ENCODE peak calls at places on chromosomes 11 and 22, in four cellular contexts. R is heart right ventricle; P is lower lobe of right lung; V is CD8-positive, alpha-beta memory T cell. J is an unnamed sample.

GRCh38 chr11:96306933-96307747 is 35.9 kb downstream of the MAML2 start:
- DNase-seq in R (no peak), P (peak; percentile 57), V (no peak), J (peak; percentile 82)

GRCh38 chr22:40410272-40410671 is 39.9 kb downstream of the SGSM3 start:
- DNase-seq in R (no peak), P (no peak), V (no peak), J (no peak)

GRCh38 chr11:12141283-12141682 is 30.9 kb downstream of the MICAL2 start:
- DNase-seq in R (no peak), P (no peak), V (no peak), J (no peak)

GRCh38 chr22:42179616-42180015 is 49.0 kb upstream of the CYP2D6 start:
- DNase-seq in R (no peak), P (no peak), V (no peak), J (no peak)

GRCh38 chr11:15157738-15158137 is 43.0 kb downstream of the INSC start:
- DNase-seq in R (no peak), P (no peak), V (no peak), J (no peak)

GRCh38 chr11:96272542-96273306 is 70.3 kb downstream of the MAML2 start:
- DNase-seq in R (no peak), P (no peak), V (no peak), J (no peak)

GRCh38 chr22:46213052-46213451 is 37.0 kb downstream of the CDPF1 start:
- DNase-seq in R (no peak), P (no peak), V (no peak), J (no peak)

GRCh38 chr11:130068986-130069683 is 559 bp upstream of the APLP2 start:
- DNase-seq in R (peak; percentile 84), P (no peak), V (peak; percentile 43), J (peak; percentile 41)

GRCh38 chr11:6646631-6647281 is 8.9 kb downstream of the DCHS1 start:
- DNase-seq in R (peak; percentile 47), P (no peak), V (no peak), J (no peak)

GRCh38 chr11:108912587-108912986 is 247.7 kb downstream of the DDX10 start:
- DNase-seq in R (no peak), P (no peak), V (no peak), J (no peak)

GRCh38 chr11:47917643-47918369 is 62.6 kb upstream of the PTPRJ start:
- DNase-seq in R (peak; percentile 65), P (peak; percentile 92), V (no peak), J (peak; percentile 70)

GRCh38 chr22:44926491-44927415 is 83.1 kb downstream of the PHF21B start:
- DNase-seq in R (no peak), P (peak; percentile 25), V (no peak), J (peak; percentile 41)

GRCh38 chr11:93614111-93614784 is 47.2 kb upstream of the CEP295 start:
- DNase-seq in R (no peak), P (no peak), V (no peak), J (no peak)

GRCh38 chr11:114964676-114965214 is 286.4 kb downstream of the NXPE2 start:
- DNase-seq in R (no peak), P (no peak), V (no peak), J (no peak)

DNA sequence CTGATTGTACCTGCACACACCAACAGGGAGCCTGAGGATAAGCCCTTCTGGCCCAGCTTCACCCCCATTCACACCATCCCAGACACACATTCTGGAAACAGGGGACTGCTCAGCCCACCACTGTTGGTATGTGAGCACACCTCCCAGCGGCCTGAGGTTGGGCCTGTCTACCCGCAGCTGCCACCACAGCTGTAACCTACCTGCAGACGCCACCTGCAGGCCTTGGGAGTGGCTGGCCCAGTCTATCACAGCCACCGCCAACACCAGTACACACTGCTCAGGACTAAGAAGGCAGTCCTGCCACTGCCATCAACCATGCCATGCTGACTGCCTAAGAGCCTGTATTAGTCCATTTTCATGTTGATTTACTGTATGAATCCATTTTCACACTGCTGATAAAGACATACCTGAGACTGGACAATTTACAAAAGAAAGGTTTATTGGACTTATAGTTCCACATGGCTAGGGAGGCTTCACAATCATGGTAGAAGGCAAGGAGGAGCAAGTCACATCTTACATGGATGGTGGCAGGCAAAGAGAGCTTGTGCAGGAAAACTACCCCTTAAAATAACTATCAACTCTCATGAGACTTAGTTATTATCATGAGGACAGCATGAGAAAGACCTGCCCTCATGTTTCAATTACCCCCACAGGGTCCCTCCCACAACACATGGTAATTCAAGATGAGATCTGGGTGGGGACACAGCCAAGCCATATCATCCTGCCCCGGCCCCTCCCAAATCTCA is 30.6 kb downstream of the RSF1 start:
- DNase-seq in R (no peak), P (no peak), V (no peak), J (no peak)
- H3K4me1 ChIP-seq in R (peaks cover 26% of the 10 kb centered on the region), P (no peaks in the 10 kb centered on the region), V (peaks cover 22% of the 10 kb centered on the region), J (no peaks in the 10 kb centered on the region)

GRCh38 chr11:19243601-19244000 is 2.9 kb upstream of the E2F8 start:
- DNase-seq in R (no peak), P (no peak), V (no peak), J (no peak)

GRCh38 chr11:19242184-19242932 is 1.6 kb upstream of the E2F8 start:
- DNase-seq in R (no peak), P (no peak), V (no peak), J (no peak)

GRCh38 chr11:19244621-19245020 is 3.9 kb upstream of the E2F8 start:
- DNase-seq in R (no peak), P (no peak), V (no peak), J (no peak)

GRCh38 chr11:19244084-19244483 is 3.3 kb upstream of the E2F8 start:
- DNase-seq in R (no peak), P (no peak), V (no peak), J (peak; percentile 14)

GRCh38 chr11:19243143-19243542 is 2.4 kb upstream of the E2F8 start:
- DNase-seq in R (no peak), P (no peak), V (no peak), J (no peak)
- H3K4me3 ChIP-seq in R (no peak overlapping the region), P (no peak overlapping the region), V (no peak overlapping the region), J (no peak overlapping the region)

DNA sequence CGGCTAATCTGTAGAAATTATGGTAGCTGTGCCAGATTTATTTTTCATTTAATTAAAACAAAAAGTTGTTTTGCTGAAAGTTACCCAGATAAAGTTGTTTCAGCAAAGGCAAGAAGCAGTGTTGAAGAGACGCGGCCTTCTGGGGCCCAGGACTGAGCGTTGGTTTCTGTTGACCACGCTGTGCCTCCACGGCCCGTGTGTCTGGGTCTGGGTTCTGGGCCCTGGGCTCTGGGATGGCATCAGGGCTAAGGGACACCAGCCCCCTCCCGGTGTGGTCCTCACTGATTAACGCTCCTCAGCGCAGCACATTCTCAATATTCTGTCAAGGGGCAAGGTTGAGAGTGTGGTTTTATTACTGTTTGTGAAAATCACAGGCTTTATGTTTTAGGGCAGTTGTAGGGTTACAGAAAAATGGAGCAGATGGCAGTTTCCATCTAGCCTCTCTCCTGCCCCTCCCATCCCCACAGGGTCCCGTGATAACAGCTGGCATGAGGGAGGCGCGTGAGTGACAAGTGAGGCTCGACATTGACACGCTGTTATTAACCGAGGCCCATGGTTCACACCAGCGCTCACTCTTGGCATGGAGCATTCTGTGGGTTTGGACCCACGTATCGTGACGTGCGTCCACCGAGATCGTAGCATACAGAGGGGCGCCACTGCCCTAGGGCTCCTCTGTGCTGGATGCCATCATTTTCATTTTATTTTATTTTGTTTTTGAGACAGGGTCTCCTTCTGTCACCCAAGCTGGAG is 1231.4 kb downstream of the BRD1 start:
- DNase-seq in R (no peak), P (no peak), V (no peak), J (no peak)
- H3K9me3 ChIP-seq in R (no peaks in the 10 kb centered on the region), P (no peaks in the 10 kb centered on the region), V (no peaks in the 10 kb centered on the region), J (no peaks in the 10 kb centered on the region)

DNA sequence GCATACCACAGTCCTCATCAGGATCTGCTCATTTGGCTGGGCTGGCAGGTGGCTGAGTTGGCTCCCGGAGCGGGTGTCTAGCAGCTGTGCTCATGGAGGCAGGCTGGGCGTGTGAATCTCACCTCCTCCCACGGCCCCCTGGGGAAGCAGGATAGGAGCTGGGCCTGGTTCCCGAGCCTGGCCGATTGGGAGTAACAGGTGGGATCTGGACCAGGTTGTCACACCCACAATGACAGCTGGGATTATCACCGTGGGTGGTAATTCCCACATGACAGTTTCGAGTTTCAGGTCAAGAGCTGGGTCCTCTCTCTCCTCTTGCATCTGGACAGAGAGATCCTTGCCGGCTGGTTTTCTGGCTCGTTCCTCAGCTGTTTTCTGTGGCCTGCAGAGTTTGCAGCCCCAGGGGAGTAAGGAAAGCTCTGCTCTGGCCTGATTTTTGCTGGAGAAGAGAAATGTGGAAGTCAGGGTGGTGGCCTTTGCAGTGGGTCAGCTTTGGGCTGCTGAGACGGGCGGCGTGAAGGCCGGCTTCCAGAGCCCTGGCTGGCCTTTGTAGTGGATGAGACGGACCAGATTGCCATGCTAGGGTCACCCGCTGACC is 57.0 kb downstream of the BCR start:
- DNase-seq in R (peak; percentile 77), P (no peak), V (no peak), J (peak; percentile 70)
- H3K4me1 ChIP-seq in R (peaks cover 61% of the 10 kb centered on the region), P (peaks cover 54% of the 10 kb centered on the region), V (peaks cover 53% of the 10 kb centered on the region), J (peaks cover 18% of the 10 kb centered on the region)

GRCh38 chr11:34354782-34355181 is 3.0 kb downstream of the ABTB2 start:
- DNase-seq in R (no peak), P (no peak), V (no peak), J (no peak)
- H3K4me3 ChIP-seq in R (no peak overlapping the region), P (no peak overlapping the region), V (no peak overlapping the region), J (no peak overlapping the region)

GRCh38 chr11:103736323-103736722 is 300.1 kb upstream of the DDI1 start:
- DNase-seq in R (no peak), P (no peak), V (no peak), J (no peak)

GRCh38 chr11:103736986-103737622 is 299.3 kb upstream of the DDI1 start:
- DNase-seq in R (peak; percentile 35), P (no peak), V (no peak), J (no peak)

GRCh38 chr11:103735497-103736032 is 300.9 kb upstream of the DDI1 start:
- DNase-seq in R (no peak), P (no peak), V (no peak), J (no peak)

GRCh38 chr11:103731681-103732080 is 304.8 kb upstream of the DDI1 start:
- DNase-seq in R (no peak), P (no peak), V (no peak), J (no peak)

DNA sequence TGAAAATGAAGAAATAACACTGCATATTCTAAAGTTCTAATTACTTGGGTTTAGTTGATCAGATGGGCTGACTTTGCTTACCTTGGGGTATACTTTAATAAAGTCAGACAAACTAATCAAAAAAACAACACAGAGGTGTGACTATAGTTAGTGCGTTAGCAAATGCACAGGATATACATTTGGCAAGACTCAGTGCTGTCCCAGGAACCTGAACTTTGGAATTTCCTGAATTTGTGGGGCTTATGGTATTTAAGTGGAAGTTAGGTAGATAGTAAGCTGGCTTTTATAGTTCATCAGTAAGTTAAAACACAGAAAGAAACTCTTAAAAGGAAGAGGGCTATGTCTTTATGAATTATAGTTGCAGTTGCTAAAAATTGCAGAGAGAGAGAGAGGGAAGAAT is 302.6 kb upstream of the DDI1 start:
- DNase-seq in R (no peak), P (no peak), V (no peak), J (no peak)
- H3K9me3 ChIP-seq in R (no peaks in the 10 kb centered on the region), P (no peaks in the 10 kb centered on the region), V (no peaks in the 10 kb centered on the region), J (no peaks in the 10 kb centered on the region)